ENCODE peak calls at places on chromosomes 13 and 19, in four cellular contexts. X is naive thymus-derived CD4-positive, alpha-beta T cell; S is Right ventricle myocardium superior; Z is K562. N is an unnamed sample.

GRCh38 chr19:7928741-7929701 is 3.1 kb upstream of the CTXN1 start:
- DNase-seq in X (peak; percentile 71), S (no peak), Z (peak; percentile 70), N (peak; percentile 63)

GRCh38 chr13:93413972-93414717 is 187.5 kb downstream of the GPC6 start:
- DNase-seq in X (no peak), S (no peak), Z (no peak), N (no peak)

GRCh38 chr19:3285647-3286176 is 61.3 kb downstream of the CELF5 start:
- DNase-seq in S (no peak), X (peak; percentile 34), Z (no peak), N (peak; percentile 62)

GRCh38 chr13:49607761-49608160 is 20.5 kb upstream of the ARL11 start:
- DNase-seq in Z (no peak), S (no peak), X (no peak), N (no peak)

GRCh38 chr19:8342316-8342683 is 762 bp downstream of the KANK3 start:
- DNase-seq in X (no peak), Z (no peak), S (no peak), N (no peak)

GRCh38 chr19:38478273-38478971 is 44.9 kb downstream of the RYR1 start:
- DNase-seq in X (no peak), S (no peak), Z (peak; percentile 68), N (peak; percentile 33)

GRCh38 chr19:47097396-47098217 is 16.0 kb downstream of the ZC3H4 start:
- DNase-seq in X (no peak), S (peak; percentile 70), Z (no peak), N (no peak)

GRCh38 chr13:90105276-90105675 is 1242.2 kb upstream of the MIR17HG start:
- DNase-seq in Z (no peak), X (no peak), S (no peak), N (peak; percentile 4)

GRCh38 chr19:33622809-33623511 is 1.2 kb downstream of the CHST8 start:
- DNase-seq in Z (no peak), X (no peak), S (no peak), N (no peak)

GRCh38 chr19:2084993-2085720 is 11.0 kb downstream of the MOB3A start:
- DNase-seq in X (peak; percentile 96), S (peak; percentile 85), Z (peak; percentile 70), N (peak; percentile 82)

GRCh38 chr13:97911311-97912138 is 42.0 kb upstream of the IPO5 start:
- DNase-seq in S (no peak), Z (peak; percentile 22), X (no peak), N (peak; percentile 12)

GRCh38 chr19:33532859-33533455 is 11.4 kb upstream of the PEPD start:
- DNase-seq in S (no peak), X (no peak), Z (no peak), N (no peak)

GRCh38 chr13:88932950-88933349 is 1261.8 kb downstream of the SLITRK5 start:
- DNase-seq in X (no peak), S (no peak), Z (no peak), N (no peak)

GRCh38 chr13:98890920-98891319 is 86.9 kb downstream of the DOCK9 start:
- DNase-seq in Z (no peak), S (no peak), X (no peak), N (no peak)

GRCh38 chr13:80342541-80343371 is 1.8 kb upstream of the SPRY2 start:
- DNase-seq in S (peak; percentile 94), X (peak; percentile 55), Z (peak; percentile 60), N (peak; percentile 69)

GRCh38 chr13:96771501-96772367 is 222.5 kb downstream of the OXGR1 start:
- DNase-seq in Z (no peak), X (no peak), S (peak; percentile 50), N (no peak)

GRCh38 chr13:77114271-77114670 is 87.3 kb upstream of the FBXL3 start:
- DNase-seq in Z (no peak), X (no peak), S (no peak), N (no peak)

GRCh38 chr13:101412076-101412475 is 4.2 kb downstream of the NALCN start:
- DNase-seq in Z (no peak), X (no peak), S (no peak), N (no peak)

N was measured in Caki2.